ENCODE peak calls at places on chromosomes 3 and 15, in nine cellular contexts. One of them, this sample, is unnamed.

GRCh38 chr3:151686257-151686656 is 47.5 kb upstream of the AADACL2 start:
- DNase-seq in pancreas: no peak
- DNase-seq in KG1: no peak
- DNase-seq in caudate nucleus: no peak
- DNase-seq in upper lobe of right lung: no peak
- DNase-seq in Daoy: peak
- DNase-seq in glomerular endothelial cell: no peak
- DNase-seq in WTC11: no peak
- DNase-seq in non-pigmented ciliary epithelial cell: no peak
- DNase-seq in this sample: no peak

GRCh38 chr15:83011271-83012037 is at the start of gene C15orf40:
- DNase-seq in pancreas: peak
- DNase-seq in KG1: peak
- DNase-seq in caudate nucleus: peak
- DNase-seq in upper lobe of right lung: peak
- DNase-seq in Daoy: peak
- DNase-seq in glomerular endothelial cell: peak
- DNase-seq in WTC11: peak
- DNase-seq in non-pigmented ciliary epithelial cell: no peak
- DNase-seq in this sample: peak

GRCh38 chr3:138867996-138868395 is 33.3 kb upstream of the PIK3CB start:
- DNase-seq in pancreas: no peak
- DNase-seq in KG1: no peak
- DNase-seq in caudate nucleus: no peak
- DNase-seq in upper lobe of right lung: no peak
- DNase-seq in Daoy: no peak
- DNase-seq in glomerular endothelial cell: no peak
- DNase-seq in WTC11: no peak
- DNase-seq in non-pigmented ciliary epithelial cell: no peak
- DNase-seq in this sample: no peak

GRCh38 chr15:69232144-69232543 is 66.6 kb upstream of the PAQR5 start:
- DNase-seq in pancreas: no peak
- DNase-seq in KG1: no peak
- DNase-seq in caudate nucleus: no peak
- DNase-seq in upper lobe of right lung: no peak
- DNase-seq in Daoy: no peak
- DNase-seq in glomerular endothelial cell: no peak
- DNase-seq in WTC11: no peak
- DNase-seq in non-pigmented ciliary epithelial cell: no peak
- DNase-seq in this sample: peak

GRCh38 chr3:141235661-141236171 is 4.1 kb downstream of the PXYLP1 start:
- DNase-seq in pancreas: no peak
- DNase-seq in KG1: no peak
- DNase-seq in caudate nucleus: no peak
- DNase-seq in upper lobe of right lung: no peak
- DNase-seq in Daoy: peak
- DNase-seq in glomerular endothelial cell: no peak
- DNase-seq in WTC11: peak
- DNase-seq in non-pigmented ciliary epithelial cell: no peak
- DNase-seq in this sample: no peak

GRCh38 chr15:74234598-74234875 is 1.6 kb upstream of the CCDC33 start:
- DNase-seq in pancreas: no peak
- DNase-seq in KG1: no peak
- DNase-seq in caudate nucleus: no peak
- DNase-seq in upper lobe of right lung: no peak
- DNase-seq in Daoy: no peak
- DNase-seq in glomerular endothelial cell: no peak
- DNase-seq in WTC11: no peak
- DNase-seq in non-pigmented ciliary epithelial cell: no peak
- DNase-seq in this sample: no peak

GRCh38 chr3:197590313-197590962 is 34.7 kb upstream of the BDH1 start:
- DNase-seq in pancreas: peak
- DNase-seq in KG1: no peak
- DNase-seq in caudate nucleus: no peak
- DNase-seq in upper lobe of right lung: no peak
- DNase-seq in Daoy: no peak
- DNase-seq in glomerular endothelial cell: no peak
- DNase-seq in WTC11: no peak
- DNase-seq in non-pigmented ciliary epithelial cell: no peak
- DNase-seq in this sample: no peak

GRCh38 chr3:17195192-17195611 is 310.4 kb downstream of the PLCL2 start:
- DNase-seq in pancreas: peak
- DNase-seq in KG1: no peak
- DNase-seq in caudate nucleus: peak
- DNase-seq in upper lobe of right lung: no peak
- DNase-seq in Daoy: peak
- DNase-seq in glomerular endothelial cell: no peak
- DNase-seq in WTC11: no peak
- DNase-seq in non-pigmented ciliary epithelial cell: no peak
- DNase-seq in this sample: peak

GRCh38 chr3:13539285-13539625 is 9.7 kb upstream of the FBLN2 start:
- DNase-seq in pancreas: no peak
- DNase-seq in KG1: no peak
- DNase-seq in caudate nucleus: no peak
- DNase-seq in upper lobe of right lung: no peak
- DNase-seq in Daoy: peak
- DNase-seq in glomerular endothelial cell: no peak
- DNase-seq in WTC11: no peak
- DNase-seq in non-pigmented ciliary epithelial cell: no peak
- DNase-seq in this sample: no peak

GRCh38 chr3:186476044-186476468 is 68.1 kb downstream of the CRYGS start:
- DNase-seq in pancreas: peak
- DNase-seq in KG1: no peak
- DNase-seq in caudate nucleus: peak
- DNase-seq in upper lobe of right lung: no peak
- DNase-seq in Daoy: no peak
- DNase-seq in glomerular endothelial cell: no peak
- DNase-seq in WTC11: no peak
- DNase-seq in non-pigmented ciliary epithelial cell: no peak
- DNase-seq in this sample: no peak

GRCh38 chr15:22961661-22962221 is 18.4 kb downstream of the CYFIP1 start:
- DNase-seq in pancreas: peak
- DNase-seq in KG1: no peak
- DNase-seq in caudate nucleus: no peak
- DNase-seq in upper lobe of right lung: no peak
- DNase-seq in Daoy: no peak
- DNase-seq in glomerular endothelial cell: no peak
- DNase-seq in WTC11: no peak
- DNase-seq in non-pigmented ciliary epithelial cell: no peak
- DNase-seq in this sample: no peak

GRCh38 chr3:138348107-138348949 is at the start of gene MRAS:
- DNase-seq in pancreas: peak
- DNase-seq in KG1: no peak
- DNase-seq in caudate nucleus: peak
- DNase-seq in upper lobe of right lung: peak
- DNase-seq in Daoy: peak
- DNase-seq in glomerular endothelial cell: no peak
- DNase-seq in WTC11: peak
- DNase-seq in non-pigmented ciliary epithelial cell: no peak
- DNase-seq in this sample: no peak

GRCh38 chr3:154954750-154955149 is 125.4 kb upstream of the MME start:
- DNase-seq in pancreas: no peak
- DNase-seq in KG1: no peak
- DNase-seq in caudate nucleus: no peak
- DNase-seq in upper lobe of right lung: no peak
- DNase-seq in Daoy: no peak
- DNase-seq in glomerular endothelial cell: peak
- DNase-seq in WTC11: no peak
- DNase-seq in non-pigmented ciliary epithelial cell: peak
- DNase-seq in this sample: no peak

GRCh38 chr3:195072916-195073564 is 197.9 kb downstream of the XXYLT1 start:
- DNase-seq in pancreas: no peak
- DNase-seq in KG1: no peak
- DNase-seq in caudate nucleus: no peak
- DNase-seq in upper lobe of right lung: peak
- DNase-seq in Daoy: no peak
- DNase-seq in glomerular endothelial cell: no peak
- DNase-seq in WTC11: no peak
- DNase-seq in non-pigmented ciliary epithelial cell: no peak
- DNase-seq in this sample: no peak

GRCh38 chr3:74465652-74466415 is 148.6 kb downstream of the CNTN3 start:
- DNase-seq in pancreas: no peak
- DNase-seq in KG1: no peak
- DNase-seq in caudate nucleus: no peak
- DNase-seq in upper lobe of right lung: no peak
- DNase-seq in Daoy: no peak
- DNase-seq in glomerular endothelial cell: no peak
- DNase-seq in WTC11: peak
- DNase-seq in non-pigmented ciliary epithelial cell: no peak
- DNase-seq in this sample: no peak

GRCh38 chr15:86336051-86336788 is 256.5 kb downstream of the AGBL1 start:
- DNase-seq in pancreas: no peak
- DNase-seq in KG1: no peak
- DNase-seq in caudate nucleus: no peak
- DNase-seq in upper lobe of right lung: no peak
- DNase-seq in Daoy: peak
- DNase-seq in glomerular endothelial cell: no peak
- DNase-seq in WTC11: no peak
- DNase-seq in non-pigmented ciliary epithelial cell: no peak
- DNase-seq in this sample: peak

GRCh38 chr15:70345251-70346019 is 247.7 kb upstream of the TLE3 start:
- DNase-seq in pancreas: no peak
- DNase-seq in KG1: no peak
- DNase-seq in caudate nucleus: no peak
- DNase-seq in upper lobe of right lung: peak
- DNase-seq in Daoy: no peak
- DNase-seq in glomerular endothelial cell: no peak
- DNase-seq in WTC11: no peak
- DNase-seq in non-pigmented ciliary epithelial cell: no peak
- DNase-seq in this sample: no peak

GRCh38 chr3:171908731-171909130 is 65.6 kb downstream of the TMEM212 start:
- DNase-seq in pancreas: no peak
- DNase-seq in KG1: no peak
- DNase-seq in caudate nucleus: no peak
- DNase-seq in upper lobe of right lung: no peak
- DNase-seq in Daoy: no peak
- DNase-seq in glomerular endothelial cell: no peak
- DNase-seq in WTC11: no peak
- DNase-seq in non-pigmented ciliary epithelial cell: no peak
- DNase-seq in this sample: no peak

GRCh38 chr3:155963557-155963956 is 93.1 kb downstream of the GMPS start:
- DNase-seq in pancreas: no peak
- DNase-seq in KG1: no peak
- DNase-seq in caudate nucleus: no peak
- DNase-seq in upper lobe of right lung: no peak
- DNase-seq in Daoy: peak
- DNase-seq in glomerular endothelial cell: no peak
- DNase-seq in WTC11: no peak
- DNase-seq in non-pigmented ciliary epithelial cell: no peak
- DNase-seq in this sample: no peak

GRCh38 chr3:126932188-126932931 is 50.6 kb upstream of the PLXNA1 start:
- DNase-seq in pancreas: no peak
- DNase-seq in KG1: no peak
- DNase-seq in caudate nucleus: no peak
- DNase-seq in upper lobe of right lung: no peak
- DNase-seq in Daoy: peak
- DNase-seq in glomerular endothelial cell: no peak
- DNase-seq in WTC11: no peak
- DNase-seq in non-pigmented ciliary epithelial cell: no peak
- DNase-seq in this sample: peak

GRCh38 chr15:70297465-70298152 is 199.9 kb upstream of the TLE3 start:
- DNase-seq in pancreas: no peak
- DNase-seq in KG1: no peak
- DNase-seq in caudate nucleus: no peak
- DNase-seq in upper lobe of right lung: no peak
- DNase-seq in Daoy: no peak
- DNase-seq in glomerular endothelial cell: no peak
- DNase-seq in WTC11: no peak
- DNase-seq in non-pigmented ciliary epithelial cell: no peak
- DNase-seq in this sample: no peak